ENCODE peak calls at places on chromosomes 5 and 9, in nine cellular contexts. R, C, X, G, D, L, I, K and V are unnamed samples.

GRCh38 chr5:23419115-23419514 is 88.3 kb upstream of the PRDM9 start:
- DNase-seq in L (no peak), I (no peak), G (no peak), R (peak), C (no peak), X (no peak), K (no peak), D (no peak), V (no peak)

GRCh38 chr9:98575379-98576346 is 133.1 kb downstream of the GABBR2 start:
- DNase-seq in D (no peak), I (no peak), X (no peak), L (no peak), R (no peak), C (no peak), G (no peak), K (no peak), V (peak)

GRCh38 chr9:86485359-86485758 is 131.1 kb upstream of the TUT7 start:
- DNase-seq in G (no peak), X (no peak), L (no peak), D (no peak), C (no peak), I (no peak), K (no peak), R (peak), V (no peak)

GRCh38 chr5:163404364-163404763 is 33.0 kb upstream of the CCNG1 start:
- DNase-seq in C (no peak), I (no peak), K (no peak), X (no peak), R (no peak), D (no peak), G (no peak), L (no peak), V (no peak)

GRCh38 chr9:77807295-77807694 is 159.2 kb upstream of the GNA14 start:
- DNase-seq in K (no peak), D (no peak), R (no peak), G (no peak), L (peak), X (no peak), C (no peak), I (peak), V (no peak)

GRCh38 chr5:10674582-10674981 is 86.5 kb downstream of the DAP start:
- DNase-seq in X (no peak), G (no peak), L (no peak), D (no peak), K (no peak), C (no peak), R (no peak), I (no peak), V (no peak)

GRCh38 chr9:103798620-103799019 is 295.5 kb upstream of the SMC2 start:
- DNase-seq in G (no peak), I (no peak), C (no peak), K (no peak), D (no peak), L (peak), R (no peak), X (no peak), V (peak)

GRCh38 chr5:178279723-178280438 is 47.3 kb upstream of the PHYKPL start:
- DNase-seq in D (peak), L (peak), X (peak), K (peak), R (peak), C (peak), I (peak), G (peak), V (peak)

GRCh38 chr5:32098806-32099435 is 75.2 kb downstream of the GOLPH3 start:
- DNase-seq in R (no peak), L (no peak), D (no peak), X (no peak), I (no peak), G (no peak), C (no peak), K (no peak), V (no peak)

GRCh38 chr5:143932584-143932983 is 120.6 kb downstream of the HMHB1 start:
- DNase-seq in K (no peak), L (no peak), C (no peak), G (no peak), I (no peak), D (no peak), R (no peak), X (no peak), V (no peak)

GRCh38 chr9:104808030-104808614 is 44.2 kb downstream of the NIPSNAP3B start:
- DNase-seq in L (peak), R (peak), I (peak), G (no peak), X (peak), D (no peak), C (peak), K (no peak), V (peak)

GRCh38 chr5:171945476-171945875 is 61.0 kb downstream of the FBXW11 start:
- DNase-seq in R (no peak), I (no peak), C (no peak), X (no peak), K (no peak), G (no peak), L (no peak), D (no peak), V (no peak)

GRCh38 chr5:142078706-142079105 is 29.9 kb upstream of the NDFIP1 start:
- DNase-seq in L (no peak), R (no peak), C (no peak), K (no peak), G (no peak), I (no peak), X (no peak), D (no peak), V (no peak)

GRCh38 chr5:122849746-122850145 is 4.3 kb downstream of the SNX24 start:
- DNase-seq in X (no peak), G (no peak), I (no peak), L (peak), R (no peak), K (peak), C (no peak), D (no peak), V (peak)

GRCh38 chr9:2242778-2243395 is 227.7 kb downstream of the SMARCA2 start:
- DNase-seq in R (no peak), K (no peak), D (no peak), G (no peak), I (no peak), C (peak), X (peak), L (peak), V (peak)

GRCh38 chr5:102753889-102754498 is 1.1 kb upstream of the PAM start:
- DNase-seq in I (no peak), G (no peak), D (peak), L (no peak), R (no peak), K (peak), C (peak), X (no peak), V (no peak)

GRCh38 chr9:122140368-122141193 is 19.0 kb downstream of the NDUFA8 start:
- DNase-seq in I (no peak), X (no peak), G (no peak), K (no peak), L (no peak), D (no peak), C (no peak), R (no peak), V (no peak)

GRCh38 chr5:139061856-139062255 is 136.3 kb downstream of the SIL1 start:
- DNase-seq in D (no peak), C (peak), L (peak), K (no peak), I (peak), X (no peak), G (no peak), R (no peak), V (no peak)

GRCh38 chr5:2204366-2205184 is 321.9 kb upstream of the IRX4 start:
- DNase-seq in L (no peak), I (no peak), X (no peak), K (peak), R (no peak), C (no peak), G (no peak), D (no peak), V (no peak)

GRCh38 chr9:104553261-104553660 is 15.7 kb upstream of the OR13C8 start:
- DNase-seq in L (no peak), D (no peak), X (no peak), R (no peak), I (no peak), C (no peak), G (no peak), K (no peak), V (no peak)

GRCh38 chr5:65394078-65394477 is 87.6 kb downstream of the ADAMTS6 start:
- DNase-seq in G (no peak), I (no peak), D (no peak), R (no peak), X (peak), C (no peak), L (peak), K (no peak), V (no peak)

GRCh38 chr5:39209924-39210323 is 9.4 kb downstream of the FYB1 start:
- DNase-seq in L (no peak), I (no peak), X (no peak), G (peak), D (no peak), C (peak), R (peak), K (no peak), V (no peak)

GRCh38 chr5:158639876-158640570 is 459.7 kb downstream of the EBF1 start:
- DNase-seq in R (no peak), D (no peak), G (no peak), X (no peak), I (no peak), K (no peak), L (no peak), C (no peak), V (no peak)

GRCh38 chr5:8905021-8905420 is 640.9 kb downstream of the SEMA5A start:
- DNase-seq in I (peak), X (no peak), R (no peak), K (no peak), C (no peak), D (no peak), L (peak), G (no peak), V (peak)

GRCh38 chr9:133148351-133149129 is 15.2 kb downstream of the GBGT1 start:
- DNase-seq in G (peak), L (peak), I (peak), R (peak), X (peak), D (no peak), C (no peak), K (no peak), V (no peak)

GRCh38 chr5:73312146-73312871 is 136.3 kb downstream of the FOXD1 start:
- DNase-seq in X (no peak), I (no peak), D (no peak), R (no peak), C (peak), L (peak), K (no peak), G (peak), V (no peak)
- TF ChIP-seq CTCF in X (no peak), I (peak), D (no peak), R (no peak), C (no peak), L (peak), K (no peak), G (no peak), V (no peak)

GRCh38 chr5:105977163-105977562 is 1693.6 kb downstream of the EFNA5 start:
- DNase-seq in G (no peak), X (no peak), R (no peak), C (no peak), L (no peak), I (no peak), K (no peak), D (no peak), V (no peak)
- TF ChIP-seq CTCF in G (no peak), X (no peak), R (no peak), C (no peak), L (no peak), I (no peak), K (no peak), D (no peak), V (no peak)

GRCh38 chr9:16106211-16106610 is 553.4 kb downstream of the CCDC171 start:
- DNase-seq in G (no peak), K (no peak), I (no peak), D (no peak), L (peak), C (no peak), R (no peak), X (no peak), V (no peak)

GRCh38 chr9:16103613-16104012 is 550.8 kb downstream of the CCDC171 start:
- DNase-seq in C (no peak), G (no peak), X (peak), K (no peak), I (no peak), R (peak), D (no peak), L (peak), V (no peak)

GRCh38 chr9:16102154-16102553 is 549.3 kb downstream of the CCDC171 start:
- DNase-seq in G (no peak), L (no peak), C (no peak), I (no peak), K (no peak), D (no peak), R (no peak), X (no peak), V (no peak)

GRCh38 chr9:16100596-16101091 is 547.8 kb downstream of the CCDC171 start:
- DNase-seq in C (peak), I (no peak), L (peak), R (peak), K (peak), X (peak), D (no peak), G (no peak), V (no peak)

DNA sequence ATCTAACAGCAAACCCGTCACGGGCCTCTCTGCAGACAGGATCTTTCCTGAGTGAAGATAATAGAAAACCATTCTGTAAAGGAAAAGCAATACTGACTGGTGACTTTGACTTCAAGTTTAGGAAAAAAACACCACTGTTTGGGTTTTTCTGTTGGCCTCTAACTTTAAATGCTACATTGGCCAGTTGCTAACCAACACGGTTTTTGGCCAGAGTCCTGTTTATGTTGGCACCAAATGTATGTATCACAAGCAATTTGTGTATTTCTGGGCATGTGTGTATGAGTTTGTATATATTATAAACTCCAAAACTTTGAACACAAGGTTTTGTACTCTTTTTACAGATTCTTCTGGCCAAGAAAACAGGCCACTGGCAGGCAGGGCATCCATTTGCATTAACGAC is 552.7 kb downstream of the CCDC171 start:
- DNase-seq in G (no peak), R (no peak), I (no peak), C (no peak), L (peak), D (no peak), K (no peak), X (no peak), V (no peak)
- TF ChIP-seq CTCF in G (no peak), R (no peak), I (no peak), C (no peak), L (no peak), D (no peak), K (no peak), X (no peak), V (no peak)

DNA sequence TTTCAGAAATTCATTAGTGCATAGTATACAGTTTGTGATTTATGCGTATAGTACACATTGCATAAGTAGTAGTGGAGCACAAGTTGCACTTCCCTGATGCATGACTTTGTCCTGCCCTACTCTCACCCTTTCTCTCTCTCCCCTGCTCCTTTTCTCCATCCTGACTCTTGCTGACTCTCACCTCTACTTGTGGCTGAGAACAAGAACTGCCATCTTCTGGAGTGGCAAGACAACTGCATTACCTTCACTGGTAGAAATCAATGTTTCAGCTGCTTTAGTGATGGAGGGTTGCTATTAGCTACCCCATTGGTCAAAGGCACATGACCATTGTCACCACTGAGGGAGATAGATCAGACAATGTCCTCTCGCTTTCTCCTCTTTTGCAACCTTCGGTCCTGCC is 26.9 kb downstream of the SPEF2 start:
- DNase-seq in G (no peak), R (no peak), X (no peak), L (no peak), I (no peak), C (peak), K (no peak), D (no peak), V (no peak)
- TF ChIP-seq CTCF in G (no peak), R (no peak), X (no peak), L (no peak), I (no peak), C (peak), K (no peak), D (no peak), V (no peak)